ENCODE peak calls at places on chromosomes 7 and 10, in five cellular contexts. One of them, this sample, is unnamed.

GRCh38 chr10:34985823-34986222 is 104.3 kb downstream of the CUL2 start:
- DNase-seq in AG04450: no peak
- DNase-seq in cardiac fibroblast: peak
- DNase-seq in PC-9: no peak
- DNase-seq in HCT116: no peak
- DNase-seq in this sample: no peak

GRCh38 chr7:23529262-23529859 is 2.4 kb downstream of the TRA2A start:
- DNase-seq in AG04450: no peak
- DNase-seq in cardiac fibroblast: no peak
- DNase-seq in HCT116: no peak
- DNase-seq in PC-9: no peak
- DNase-seq in this sample: no peak

GRCh38 chr10:42488416-42488815 is 150.0 kb downstream of the ZNF33B start:
- DNase-seq in AG04450: no peak
- DNase-seq in PC-9: no peak
- DNase-seq in HCT116: no peak
- DNase-seq in cardiac fibroblast: peak
- DNase-seq in this sample: peak

GRCh38 chr7:50266893-50267386 is 37.6 kb upstream of the IKZF1 start:
- DNase-seq in AG04450: no peak
- DNase-seq in HCT116: no peak
- DNase-seq in PC-9: no peak
- DNase-seq in cardiac fibroblast: no peak
- DNase-seq in this sample: no peak

GRCh38 chr10:69382382-69383117 is 34.2 kb downstream of the TACR2 start:
- DNase-seq in AG04450: peak
- DNase-seq in HCT116: no peak
- DNase-seq in PC-9: no peak
- DNase-seq in cardiac fibroblast: peak
- DNase-seq in this sample: peak

GRCh38 chr7:159143780-159144755 is 599 bp downstream of the VIPR2 start:
- DNase-seq in PC-9: no peak
- DNase-seq in cardiac fibroblast: peak
- DNase-seq in AG04450: no peak
- DNase-seq in HCT116: no peak
- DNase-seq in this sample: no peak

GRCh38 chr7:133121175-133121844 is 39.4 kb upstream of the CHCHD3 start:
- DNase-seq in AG04450: no peak
- DNase-seq in HCT116: no peak
- DNase-seq in PC-9: no peak
- DNase-seq in cardiac fibroblast: no peak
- DNase-seq in this sample: no peak

GRCh38 chr10:16663472-16663871 is 141.8 kb upstream of the C1QL3 start:
- DNase-seq in AG04450: no peak
- DNase-seq in HCT116: no peak
- DNase-seq in cardiac fibroblast: no peak
- DNase-seq in PC-9: no peak
- DNase-seq in this sample: no peak

GRCh38 chr7:22565315-22565811 is 65.4 kb upstream of the STEAP1B start:
- DNase-seq in cardiac fibroblast: peak
- DNase-seq in PC-9: no peak
- DNase-seq in HCT116: no peak
- DNase-seq in AG04450: no peak
- DNase-seq in this sample: no peak

GRCh38 chr7:158468225-158468624 is 119.4 kb downstream of the PTPRN2 start:
- DNase-seq in AG04450: no peak
- DNase-seq in cardiac fibroblast: no peak
- DNase-seq in HCT116: no peak
- DNase-seq in PC-9: no peak
- DNase-seq in this sample: no peak

GRCh38 chr7:49397750-49398149 is 375.7 kb upstream of the VWC2 start:
- DNase-seq in cardiac fibroblast: no peak
- DNase-seq in HCT116: no peak
- DNase-seq in AG04450: no peak
- DNase-seq in PC-9: no peak
- DNase-seq in this sample: no peak

GRCh38 chr7:143227806-143228205 is 6.0 kb downstream of the TAS2R40 start:
- DNase-seq in HCT116: no peak
- DNase-seq in PC-9: peak
- DNase-seq in cardiac fibroblast: peak
- DNase-seq in AG04450: no peak
- DNase-seq in this sample: no peak

GRCh38 chr7:105911961-105912575 is 35.7 kb upstream of the ATXN7L1 start:
- DNase-seq in PC-9: no peak
- DNase-seq in HCT116: no peak
- DNase-seq in AG04450: no peak
- DNase-seq in cardiac fibroblast: no peak
- DNase-seq in this sample: no peak

GRCh38 chr10:102660891-102661613 is 16.8 kb downstream of the TRIM8 start:
- DNase-seq in AG04450: peak
- DNase-seq in PC-9: no peak
- DNase-seq in cardiac fibroblast: peak
- DNase-seq in HCT116: no peak
- DNase-seq in this sample: no peak

GRCh38 chr7:35734001-35734483 is 39.1 kb upstream of the HERPUD2 start:
- DNase-seq in PC-9: no peak
- DNase-seq in AG04450: no peak
- DNase-seq in cardiac fibroblast: no peak
- DNase-seq in HCT116: no peak
- DNase-seq in this sample: no peak

GRCh38 chr7:92010215-92010614 is 69.6 kb downstream of the AKAP9 start:
- DNase-seq in cardiac fibroblast: no peak
- DNase-seq in HCT116: no peak
- DNase-seq in AG04450: no peak
- DNase-seq in PC-9: no peak
- DNase-seq in this sample: no peak

GRCh38 chr7:36045275-36045674 is 107.8 kb upstream of the EEPD1 start:
- DNase-seq in AG04450: no peak
- DNase-seq in HCT116: no peak
- DNase-seq in PC-9: no peak
- DNase-seq in cardiac fibroblast: peak
- DNase-seq in this sample: no peak

GRCh38 chr10:22308390-22308789 is 7.8 kb upstream of the COMMD3 start:
- DNase-seq in HCT116: no peak
- DNase-seq in AG04450: no peak
- DNase-seq in PC-9: no peak
- DNase-seq in cardiac fibroblast: peak
- DNase-seq in this sample: no peak

GRCh38 chr10:122176232-122176865 is 94.7 kb upstream of the BTBD16 start:
- DNase-seq in PC-9: no peak
- DNase-seq in AG04450: no peak
- DNase-seq in cardiac fibroblast: no peak
- DNase-seq in HCT116: no peak
- DNase-seq in this sample: no peak

GRCh38 chr7:27249724-27250636 is 7.4 kb downstream of the EVX1 start:
- DNase-seq in cardiac fibroblast: no peak
- DNase-seq in PC-9: no peak
- DNase-seq in HCT116: no peak
- DNase-seq in AG04450: no peak
- DNase-seq in this sample: no peak

GRCh38 chr7:36473454-36474282 is 84.0 kb downstream of the ANLN start:
- DNase-seq in HCT116: peak
- DNase-seq in PC-9: peak
- DNase-seq in cardiac fibroblast: peak
- DNase-seq in AG04450: no peak
- DNase-seq in this sample: no peak

GRCh38 chr10:6203331-6204062 is 765 bp downstream of the PFKFB3 start:
- DNase-seq in PC-9: peak
- DNase-seq in cardiac fibroblast: peak
- DNase-seq in AG04450: no peak
- DNase-seq in HCT116: no peak
- DNase-seq in this sample: no peak

GRCh38 chr7:148575640-148576411 is 14.7 kb upstream of the C7orf33 start:
- DNase-seq in AG04450: peak
- DNase-seq in HCT116: peak
- DNase-seq in cardiac fibroblast: peak
- DNase-seq in PC-9: peak
- DNase-seq in this sample: peak

GRCh38 chr10:62742447-62743105 is 61.9 kb upstream of the ADO start:
- DNase-seq in PC-9: no peak
- DNase-seq in AG04450: no peak
- DNase-seq in HCT116: no peak
- DNase-seq in cardiac fibroblast: peak
- DNase-seq in this sample: no peak

DNA sequence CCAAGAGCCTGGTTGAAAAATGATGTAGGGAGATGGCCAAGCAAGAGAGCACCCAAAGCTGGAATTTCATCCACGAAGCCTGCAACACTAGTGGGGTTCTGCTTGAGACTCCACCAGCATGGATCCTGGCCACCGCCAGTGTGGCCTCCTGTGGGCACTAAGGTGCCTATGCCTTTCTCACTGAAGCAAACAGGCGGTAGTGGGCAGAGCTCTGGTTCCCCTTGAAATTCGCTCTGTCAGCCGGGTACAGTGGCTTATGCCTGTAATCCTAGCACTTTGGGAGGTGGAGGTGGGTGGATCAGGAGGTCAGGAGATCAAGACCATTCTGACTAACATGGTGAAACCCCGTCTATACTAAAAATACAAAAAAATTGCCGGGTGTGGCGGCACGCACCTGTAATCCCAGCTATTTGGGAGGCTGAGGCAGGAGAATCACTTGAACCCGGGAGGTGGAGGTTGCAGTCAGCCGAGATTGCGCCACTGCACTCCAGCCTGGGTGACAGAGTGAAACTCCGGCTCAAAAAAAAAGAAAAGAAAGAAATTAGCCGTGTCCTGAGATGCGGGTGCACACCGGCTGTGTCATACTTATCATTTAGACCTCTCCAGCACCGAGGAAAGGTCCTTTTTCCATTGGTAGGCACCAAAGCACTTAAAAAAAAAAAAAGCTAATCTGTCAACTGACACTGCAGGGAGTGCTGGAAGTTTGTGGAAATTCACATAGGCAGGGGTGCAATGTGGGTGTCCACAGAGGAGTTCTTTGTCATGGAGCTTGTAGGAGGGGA is 28.3 kb downstream of the CCM2 start:
- DNase-seq in HCT116: no peak
- DNase-seq in AG04450: no peak
- DNase-seq in cardiac fibroblast: no peak
- DNase-seq in PC-9: no peak
- DNase-seq in this sample: no peak
- H3K4me3 ChIP-seq in HCT116: no peak
- H3K4me3 ChIP-seq in AG04450: no peak
- H3K4me3 ChIP-seq in cardiac fibroblast: no peak
- H3K4me3 ChIP-seq in PC-9: no peak
- H3K4me3 ChIP-seq in this sample: no peak

GRCh38 chr10:70499829-70500167 is 21.2 kb downstream of the PALD1 start:
- DNase-seq in PC-9: no peak
- DNase-seq in cardiac fibroblast: no peak
- DNase-seq in HCT116: no peak
- DNase-seq in AG04450: no peak
- DNase-seq in this sample: no peak

GRCh38 chr10:70498970-70499828 is 20.6 kb downstream of the PALD1 start:
- DNase-seq in cardiac fibroblast: no peak
- DNase-seq in PC-9: no peak
- DNase-seq in AG04450: no peak
- DNase-seq in HCT116: no peak
- DNase-seq in this sample: no peak

GRCh38 chr10:70502406-70502805 is 23.8 kb downstream of the PALD1 start:
- DNase-seq in PC-9: no peak
- DNase-seq in HCT116: no peak
- DNase-seq in AG04450: no peak
- DNase-seq in cardiac fibroblast: no peak
- DNase-seq in this sample: no peak

GRCh38 chr10:70500339-70500738 is 21.8 kb downstream of the PALD1 start:
- DNase-seq in cardiac fibroblast: no peak
- DNase-seq in AG04450: no peak
- DNase-seq in HCT116: no peak
- DNase-seq in PC-9: no peak
- DNase-seq in this sample: no peak

GRCh38 chr10:70500812-70501301 is 22.3 kb downstream of the PALD1 start:
- DNase-seq in PC-9: no peak
- DNase-seq in cardiac fibroblast: no peak
- DNase-seq in HCT116: no peak
- DNase-seq in AG04450: no peak
- DNase-seq in this sample: no peak
- H3K4me3 ChIP-seq in PC-9: no peak
- H3K4me3 ChIP-seq in cardiac fibroblast: no peak
- H3K4me3 ChIP-seq in HCT116: no peak
- H3K4me3 ChIP-seq in AG04450: no peak
- H3K4me3 ChIP-seq in this sample: no peak

DNA sequence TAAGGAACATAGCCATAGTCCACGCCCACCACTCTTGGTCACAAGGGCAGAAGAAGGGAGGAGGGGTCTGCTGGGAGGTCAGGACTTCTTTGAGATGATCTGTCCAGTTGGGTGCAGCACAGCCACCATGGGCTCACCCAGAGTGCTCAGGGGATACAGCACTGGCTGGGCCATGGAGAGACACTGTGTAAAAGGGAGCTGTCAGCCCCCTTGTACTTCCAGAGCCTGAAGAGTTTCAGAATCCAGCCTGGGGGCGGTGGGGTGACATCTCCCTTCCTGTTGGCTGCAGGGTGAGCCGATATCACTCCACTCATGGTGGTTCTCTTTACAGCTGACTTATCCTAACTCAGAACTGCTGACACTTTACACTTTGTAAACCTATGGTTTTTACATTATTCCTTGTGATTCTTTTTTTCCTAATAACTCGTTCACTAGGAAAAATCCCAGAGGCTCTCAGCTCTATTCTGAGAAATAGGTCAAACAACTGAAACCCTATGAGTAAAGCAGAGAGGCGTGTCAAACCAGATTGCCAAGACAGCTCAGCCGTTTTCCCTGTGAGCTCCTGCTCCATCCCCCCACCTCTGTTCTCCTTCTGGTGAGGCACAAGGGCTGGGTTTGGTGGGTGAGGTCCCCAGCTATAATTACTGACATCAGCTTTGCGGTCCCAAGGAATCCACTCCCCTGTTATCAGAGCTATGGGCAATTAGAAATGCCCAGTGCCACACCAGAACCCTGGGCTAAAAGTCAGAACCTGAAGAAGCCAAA is 3.3 kb upstream of the MRPS24 start:
- DNase-seq in PC-9: peak
- DNase-seq in cardiac fibroblast: peak
- DNase-seq in AG04450: peak
- DNase-seq in HCT116: no peak
- DNase-seq in this sample: no peak
- H3K4me3 ChIP-seq in PC-9: peak
- H3K4me3 ChIP-seq in cardiac fibroblast: no peak
- H3K4me3 ChIP-seq in AG04450: no peak
- H3K4me3 ChIP-seq in HCT116: no peak
- H3K4me3 ChIP-seq in this sample: no peak

GRCh38 chr10:77637474-77637985 is at the start of gene KCNMA1:
- DNase-seq in AG04450: no peak
- DNase-seq in PC-9: peak
- DNase-seq in HCT116: no peak
- DNase-seq in cardiac fibroblast: no peak
- DNase-seq in this sample: no peak

GRCh38 chr10:77635402-77636227 is 2.0 kb downstream of the KCNMA1 start:
- DNase-seq in PC-9: no peak
- DNase-seq in cardiac fibroblast: no peak
- DNase-seq in HCT116: no peak
- DNase-seq in AG04450: no peak
- DNase-seq in this sample: no peak

GRCh38 chr10:77634939-77635338 is 2.7 kb downstream of the KCNMA1 start:
- DNase-seq in PC-9: no peak
- DNase-seq in AG04450: no peak
- DNase-seq in cardiac fibroblast: no peak
- DNase-seq in HCT116: no peak
- DNase-seq in this sample: no peak

GRCh38 chr10:77636967-77637473 is 588 bp downstream of the KCNMA1 start:
- DNase-seq in HCT116: no peak
- DNase-seq in cardiac fibroblast: no peak
- DNase-seq in PC-9: no peak
- DNase-seq in AG04450: no peak
- DNase-seq in this sample: no peak

GRCh38 chr10:77636286-77636966 is 1.2 kb downstream of the KCNMA1 start:
- DNase-seq in cardiac fibroblast: no peak
- DNase-seq in AG04450: no peak
- DNase-seq in HCT116: no peak
- DNase-seq in PC-9: no peak
- DNase-seq in this sample: no peak
- H3K4me3 ChIP-seq in cardiac fibroblast: peak
- H3K4me3 ChIP-seq in AG04450: peak
- H3K4me3 ChIP-seq in HCT116: no peak
- H3K4me3 ChIP-seq in PC-9: no peak
- H3K4me3 ChIP-seq in this sample: peak